ENCODE peak calls at places on chromosome 12, in four cellular contexts. E is SK-N-SH, J is GM12878, H is H1. S is an unnamed sample.

GRCh38 chr12:47781479-47782371 is 8.7 kb downstream of the SLC48A1 start:
- DNase-seq in E (no peak), J (no peak), H (no peak), S (no peak)

GRCh38 chr12:55142896-55143870 is 17.0 kb downstream of the OR9K2 start:
- DNase-seq in E (peak), J (no peak), H (peak), S (peak)

GRCh38 chr12:54032627-54033100 is at the start of gene HOXC5:
- DNase-seq in E (peak), J (no peak), H (peak), S (peak)

GRCh38 chr12:105109465-105110212 is 2.1 kb downstream of the WASHC4 start:
- DNase-seq in E (no peak), J (peak), H (no peak), S (no peak)

GRCh38 chr12:6451348-6452244 is at the start of gene TAPBPL:
- DNase-seq in E (peak), J (peak), H (no peak), S (peak)

GRCh38 chr12:29644536-29645162 is 139.1 kb downstream of the TMTC1 start:
- DNase-seq in E (no peak), J (no peak), H (no peak), S (no peak)

GRCh38 chr12:131025939-131026702 is 72.4 kb downstream of the ADGRD1 start:
- DNase-seq in E (no peak), J (no peak), H (no peak), S (no peak)

GRCh38 chr12:69548687-69549086 is 36.6 kb upstream of the CCT2 start:
- DNase-seq in E (no peak), J (no peak), H (no peak), S (no peak)

GRCh38 chr12:119964876-119965275 is 24.2 kb upstream of the BICDL1 start:
- DNase-seq in E (no peak), J (no peak), H (no peak), S (no peak)

DNA sequence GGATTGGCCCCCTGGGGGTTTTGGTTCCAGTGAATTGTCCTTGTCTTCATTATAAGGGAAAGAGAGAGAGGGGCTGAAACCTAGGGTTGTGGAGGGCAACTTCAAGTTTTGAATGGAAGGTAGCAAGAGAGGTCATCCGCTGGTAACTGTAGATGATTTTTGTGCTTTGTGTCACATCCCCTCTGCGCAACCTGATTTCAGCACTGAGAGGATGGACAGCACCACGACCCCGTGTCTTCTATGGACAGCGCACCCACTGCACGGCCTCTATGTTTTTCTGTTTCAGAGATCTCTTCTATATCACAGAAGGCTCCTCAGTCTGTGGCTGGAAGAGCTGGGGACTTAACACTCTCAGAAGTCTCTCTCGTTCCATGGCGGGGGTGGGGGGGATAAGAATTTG is 127.0 kb upstream of the RPH3A start:
- DNase-seq in E (no peak), J (no peak), H (no peak), S (peak)
- TF ChIP-seq YY1 in E (no peak), J (no peak), H (no peak), S (no peak)

GRCh38 chr12:21913823-21914222 is 27.4 kb downstream of the ABCC9 start:
- DNase-seq in E (no peak), J (no peak), H (no peak), S (no peak)
- H3K9ac ChIP-seq in E (no peak), J (no peak), H (no peak), S (no peak)

DNA sequence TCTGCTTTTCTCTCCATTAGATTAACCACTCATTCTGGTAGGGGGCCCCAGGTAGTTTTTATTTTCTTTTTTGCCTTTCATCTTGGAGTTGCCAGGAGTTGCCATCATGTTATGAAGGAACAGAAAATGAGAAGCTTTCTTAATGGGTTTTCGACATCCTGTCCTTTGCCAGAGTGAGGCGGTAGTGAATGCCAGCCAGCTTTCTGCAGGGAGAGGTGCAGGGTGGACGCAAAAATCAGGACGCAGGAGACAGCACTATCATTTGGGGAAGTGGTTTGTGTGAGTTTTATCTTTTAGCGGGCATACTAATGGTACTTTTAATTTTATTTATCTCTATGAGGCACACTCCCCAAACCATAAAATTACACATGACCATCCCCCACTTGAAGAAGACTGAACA is 1.7 kb downstream of the RASSF8 start:
- DNase-seq in E (peak), J (no peak), H (no peak), S (no peak)
- TF ChIP-seq YY1 in E (no peak), J (no peak), H (no peak), S (no peak)

DNA sequence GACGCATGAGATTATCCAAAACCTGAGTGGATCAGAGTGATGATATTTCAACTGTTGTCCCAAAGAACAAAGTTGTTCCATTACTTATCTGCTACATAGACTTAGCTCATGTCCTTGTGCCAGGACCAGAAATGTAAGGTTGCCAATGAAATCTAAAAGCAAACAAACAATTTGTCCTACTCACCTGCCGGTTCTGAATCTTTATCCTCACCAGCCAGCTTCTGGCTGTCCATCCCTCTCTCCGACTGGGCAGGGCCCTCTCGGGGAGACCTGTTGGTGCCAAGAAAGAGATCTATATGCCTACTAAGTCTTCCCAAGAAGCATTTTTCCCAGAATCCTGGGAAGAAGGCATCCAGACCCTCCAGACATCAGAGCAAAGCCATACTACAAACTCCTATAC is 5.5 kb downstream of the KMT2D start:
- DNase-seq in E (no peak), J (no peak), H (no peak), S (no peak)
- H3K9ac ChIP-seq in E (no peak), J (peak), H (no peak), S (no peak)

GRCh38 chr12:68432622-68433021 is 100.5 kb upstream of the MDM1 start:
- DNase-seq in E (no peak), J (no peak), H (no peak), S (no peak)

GRCh38 chr12:68435816-68436215 is 103.7 kb upstream of the MDM1 start:
- DNase-seq in E (no peak), J (no peak), H (no peak), S (no peak)

GRCh38 chr12:68435238-68435637 is 103.1 kb upstream of the MDM1 start:
- DNase-seq in E (no peak), J (no peak), H (no peak), S (no peak)

GRCh38 chr12:68431786-68432185 is 99.6 kb upstream of the MDM1 start:
- DNase-seq in E (no peak), J (no peak), H (no peak), S (no peak)

DNA sequence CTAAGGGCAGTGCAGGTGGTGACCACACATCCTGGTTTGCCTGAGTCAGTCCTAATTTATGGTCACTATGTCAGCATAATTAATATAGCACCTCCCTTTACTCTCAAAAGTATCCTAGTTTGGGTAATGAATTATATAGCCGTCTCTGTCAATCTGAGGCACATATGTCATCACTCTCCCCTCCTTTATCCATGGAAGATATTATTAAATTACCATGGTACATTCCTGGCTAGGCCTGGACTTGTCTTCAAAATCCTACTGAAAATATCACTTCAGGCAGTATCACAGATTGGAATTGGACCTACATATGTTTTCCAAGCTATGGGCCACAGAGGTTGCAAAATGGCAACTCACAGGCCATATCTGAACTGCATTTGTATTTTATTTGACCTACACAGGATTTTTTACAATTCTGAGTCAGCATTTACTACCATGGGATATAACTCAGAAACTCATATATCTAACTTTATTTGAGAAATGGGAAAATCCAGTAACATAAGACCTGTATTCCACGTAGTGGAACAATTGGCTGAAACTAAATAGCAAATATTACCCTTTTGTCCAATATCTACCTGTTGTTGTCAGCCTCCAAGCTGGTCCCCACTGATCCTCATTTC is 102.3 kb upstream of the MDM1 start:
- DNase-seq in E (no peak), J (no peak), H (no peak), S (no peak)
- TF ChIP-seq YY1 in E (no peak), J (no peak), H (no peak), S (no peak)

DNA sequence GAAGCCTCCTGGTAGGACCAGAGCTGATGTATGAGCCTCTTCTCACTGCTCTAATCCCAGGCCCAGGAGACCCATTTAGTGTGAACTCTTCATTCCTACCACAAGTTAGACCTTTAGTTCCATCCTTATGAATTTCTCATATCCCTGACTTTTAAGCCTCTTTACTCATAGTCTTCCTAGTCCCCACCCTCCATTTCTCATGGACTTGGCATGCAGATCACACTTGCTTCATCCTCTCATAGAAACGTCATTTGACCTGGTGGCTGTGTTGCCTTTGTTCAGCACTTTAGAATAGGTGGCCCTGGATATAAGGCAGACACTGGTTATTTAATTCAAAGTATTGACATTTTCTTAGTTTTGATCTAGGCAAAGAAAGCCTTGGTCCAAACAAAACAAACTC is 99.5 kb downstream of the SLC16A7 start:
- DNase-seq in E (no peak), J (no peak), H (no peak), S (no peak)
- H3K9ac ChIP-seq in E (no peak), J (no peak), H (no peak), S (no peak)

GRCh38 chr12:49055978-49056754 is 4.4 kb downstream of the KMT2D start:
- DNase-seq in E (peak), J (peak), H (no peak), S (peak)
- TF ChIP-seq YY1 in E (no peak), J (peak), H (no peak), S (no peak)

DNA sequence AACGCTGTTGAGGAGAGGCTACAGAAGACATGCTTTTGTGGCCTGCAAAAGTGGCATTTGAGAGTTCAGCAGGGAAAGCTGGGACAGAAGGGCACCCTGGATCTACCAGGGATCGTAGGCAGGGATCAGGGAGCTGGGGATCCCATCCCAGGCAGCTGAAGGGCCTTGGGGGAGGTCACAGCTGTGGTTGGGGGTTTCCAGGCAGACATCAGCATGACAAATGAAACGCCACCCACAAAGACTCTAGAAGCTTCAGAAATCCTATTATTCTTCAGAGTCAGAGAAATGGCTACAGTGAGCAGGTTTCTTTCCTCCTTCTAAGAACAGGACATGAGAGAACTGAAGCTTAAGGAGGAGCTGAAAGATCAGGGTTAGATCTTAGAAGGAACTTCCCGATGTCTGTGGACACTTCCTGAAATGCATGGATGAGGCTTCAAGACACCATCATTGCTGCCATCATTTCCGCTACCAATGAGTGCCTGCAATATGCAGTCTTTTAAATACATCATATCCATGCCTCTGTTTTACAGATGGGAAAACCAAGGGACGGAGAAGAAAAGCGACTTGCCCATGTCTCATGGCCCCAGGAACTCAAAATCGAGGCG is 104.3 kb downstream of the RBM19 start:
- DNase-seq in E (no peak), J (no peak), H (no peak), S (peak)
- H3K9ac ChIP-seq in E (no peak), J (no peak), H (no peak), S (no peak)

GRCh38 chr12:75291014-75291413 is 39.1 kb downstream of the CAPS2 start:
- DNase-seq in E (no peak), J (no peak), H (no peak), S (no peak)
- TF ChIP-seq YY1 in E (no peak), J (no peak), H (no peak), S (no peak)

DNA sequence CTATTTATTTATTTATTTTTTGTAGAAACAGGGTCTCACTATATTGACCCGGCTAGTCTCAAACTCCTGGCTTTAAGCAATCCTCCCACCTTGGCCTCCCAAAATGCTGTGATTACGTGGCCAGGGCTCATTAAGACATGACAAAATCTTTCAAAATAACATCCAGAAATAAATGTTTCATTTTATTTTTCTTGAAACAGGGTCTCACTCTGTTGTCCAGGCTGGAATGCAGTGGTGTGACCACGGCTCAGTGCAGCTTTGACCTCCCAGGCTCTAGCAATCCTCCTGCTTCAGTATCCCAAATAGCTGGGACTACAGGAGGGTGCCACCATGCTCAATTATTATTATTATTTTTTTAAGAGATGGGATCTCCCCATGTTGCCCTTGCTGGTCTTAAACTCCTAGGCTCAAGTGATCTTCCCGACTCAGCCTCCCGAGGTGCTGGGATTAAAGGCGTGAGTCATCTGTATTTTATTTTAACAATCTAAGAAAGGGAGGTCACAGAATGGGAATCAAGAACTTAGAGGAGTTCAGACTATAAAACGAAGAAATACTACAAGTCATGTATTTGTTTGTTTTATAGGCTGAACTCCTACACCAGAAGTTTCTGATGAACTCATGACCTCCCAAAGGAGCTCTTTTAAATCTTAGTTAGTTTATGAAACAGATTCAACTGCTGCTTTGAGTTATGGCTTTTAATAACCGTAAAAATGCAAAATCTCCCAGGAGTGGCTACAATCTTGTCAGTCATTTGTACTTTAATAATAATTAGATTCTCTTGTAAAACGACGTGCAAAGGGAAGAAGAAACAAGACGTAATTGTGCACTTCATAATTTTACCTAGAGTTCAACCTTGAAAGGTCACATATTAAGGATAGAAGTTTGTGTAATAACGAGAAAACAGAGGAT is 2.1 kb upstream of the TMEM263 start:
- DNase-seq in E (no peak), J (no peak), H (no peak), S (no peak)
- H3K9ac ChIP-seq in E (no peak), J (no peak), H (no peak), S (no peak)

S was measured in NT2/D1.